ENCODE peak calls at places on chromosomes 1 and 21, in five cellular contexts. One of them, this sample, is unnamed.

GRCh38 chr1:60764489-60764888 is 317.9 kb upstream of the NFIA start:
- DNase-seq in Peyer's patch: no peak
- DNase-seq in K562: no peak
- DNase-seq in uterus: no peak
- DNase-seq in endothelial cell of umbilical vein: peak
- DNase-seq in this sample: no peak

GRCh38 chr1:31761883-31762282 is 2.3 kb downstream of the ADGRB2 start:
- DNase-seq in Peyer's patch: no peak
- DNase-seq in K562: no peak
- DNase-seq in uterus: no peak
- DNase-seq in endothelial cell of umbilical vein: no peak
- DNase-seq in this sample: no peak

GRCh38 chr1:227923353-227924167 is 24.2 kb downstream of the WNT9A start:
- DNase-seq in Peyer's patch: no peak
- DNase-seq in K562: no peak
- DNase-seq in uterus: no peak
- DNase-seq in endothelial cell of umbilical vein: no peak
- DNase-seq in this sample: no peak

GRCh38 chr1:101846820-101847219 is 149.9 kb downstream of the OLFM3 start:
- DNase-seq in Peyer's patch: no peak
- DNase-seq in K562: no peak
- DNase-seq in uterus: no peak
- DNase-seq in endothelial cell of umbilical vein: no peak
- DNase-seq in this sample: peak

GRCh38 chr1:49630156-49630555 is 393.6 kb downstream of the AGBL4 start:
- DNase-seq in Peyer's patch: no peak
- DNase-seq in K562: no peak
- DNase-seq in uterus: no peak
- DNase-seq in endothelial cell of umbilical vein: no peak
- DNase-seq in this sample: no peak

GRCh38 chr1:32339363-32339978 is 3.4 kb upstream of the MARCKSL1 start:
- DNase-seq in Peyer's patch: no peak
- DNase-seq in K562: peak
- DNase-seq in uterus: no peak
- DNase-seq in endothelial cell of umbilical vein: no peak
- DNase-seq in this sample: no peak

GRCh38 chr1:205633421-205633976 is 1.7 kb upstream of the ELK4 start:
- DNase-seq in Peyer's patch: no peak
- DNase-seq in K562: no peak
- DNase-seq in uterus: no peak
- DNase-seq in endothelial cell of umbilical vein: peak
- DNase-seq in this sample: no peak

GRCh38 chr1:29962356-29962755 is 726.0 kb downstream of the PTPRU start:
- DNase-seq in Peyer's patch: no peak
- DNase-seq in K562: no peak
- DNase-seq in uterus: no peak
- DNase-seq in endothelial cell of umbilical vein: no peak
- DNase-seq in this sample: no peak

GRCh38 chr1:44390277-44390676 is 14.8 kb upstream of the RNF220 start:
- DNase-seq in Peyer's patch: no peak
- DNase-seq in K562: no peak
- DNase-seq in uterus: no peak
- DNase-seq in endothelial cell of umbilical vein: no peak
- DNase-seq in this sample: no peak

GRCh38 chr1:16921391-16922185 is at the start of gene CROCC:
- DNase-seq in Peyer's patch: peak
- DNase-seq in K562: peak
- DNase-seq in uterus: no peak
- DNase-seq in endothelial cell of umbilical vein: peak
- DNase-seq in this sample: no peak

GRCh38 chr1:92486251-92487077 is at the start of gene GFI1:
- DNase-seq in Peyer's patch: peak
- DNase-seq in K562: no peak
- DNase-seq in uterus: no peak
- DNase-seq in endothelial cell of umbilical vein: no peak
- DNase-seq in this sample: peak

DNA sequence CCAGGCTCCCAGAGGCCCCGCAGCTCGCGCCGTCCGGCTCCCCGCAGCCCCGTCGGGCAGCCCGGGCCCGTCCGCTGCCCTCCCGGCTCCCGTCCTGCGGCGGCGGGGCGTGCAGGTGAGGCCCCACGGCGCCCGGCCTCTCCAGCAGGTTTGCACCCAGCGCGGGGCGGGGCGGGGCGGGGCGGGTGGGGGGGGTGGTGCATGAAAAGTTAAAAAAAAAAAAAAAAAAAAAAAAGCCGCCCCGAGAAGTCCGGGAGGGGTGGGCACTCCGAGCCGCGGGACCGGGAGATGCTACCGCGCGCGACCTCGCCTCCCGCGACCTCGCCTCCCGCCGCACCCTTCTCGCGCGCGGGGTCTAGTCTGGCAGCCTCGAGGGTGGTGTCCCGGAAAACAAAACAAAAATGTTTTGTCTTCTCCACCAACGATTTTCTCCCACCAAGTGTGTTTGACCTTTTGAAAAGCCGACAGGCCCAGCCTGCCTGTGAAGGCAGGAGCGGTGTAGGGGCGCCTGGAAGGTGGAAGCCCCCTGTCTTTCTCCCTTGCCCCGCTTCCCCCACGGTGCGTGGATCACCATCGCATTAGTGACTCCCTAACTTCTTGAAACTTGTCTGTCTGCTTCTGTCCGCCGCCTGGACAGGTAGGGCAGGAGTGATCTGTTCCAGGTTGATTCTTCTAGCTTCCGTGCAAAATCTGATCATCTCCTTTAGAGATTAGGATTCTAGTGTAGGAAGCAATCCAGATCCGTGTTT is 541 bp downstream of the RCAN3 start:
- DNase-seq in Peyer's patch: peak
- DNase-seq in K562: no peak
- DNase-seq in uterus: no peak
- DNase-seq in endothelial cell of umbilical vein: no peak
- DNase-seq in this sample: no peak
- TF ChIP-seq POLR2A in Peyer's patch: no peak
- TF ChIP-seq POLR2A in K562: no peak
- TF ChIP-seq POLR2A in uterus: no peak
- TF ChIP-seq POLR2A in endothelial cell of umbilical vein: no peak
- TF ChIP-seq POLR2A in this sample: no peak

DNA sequence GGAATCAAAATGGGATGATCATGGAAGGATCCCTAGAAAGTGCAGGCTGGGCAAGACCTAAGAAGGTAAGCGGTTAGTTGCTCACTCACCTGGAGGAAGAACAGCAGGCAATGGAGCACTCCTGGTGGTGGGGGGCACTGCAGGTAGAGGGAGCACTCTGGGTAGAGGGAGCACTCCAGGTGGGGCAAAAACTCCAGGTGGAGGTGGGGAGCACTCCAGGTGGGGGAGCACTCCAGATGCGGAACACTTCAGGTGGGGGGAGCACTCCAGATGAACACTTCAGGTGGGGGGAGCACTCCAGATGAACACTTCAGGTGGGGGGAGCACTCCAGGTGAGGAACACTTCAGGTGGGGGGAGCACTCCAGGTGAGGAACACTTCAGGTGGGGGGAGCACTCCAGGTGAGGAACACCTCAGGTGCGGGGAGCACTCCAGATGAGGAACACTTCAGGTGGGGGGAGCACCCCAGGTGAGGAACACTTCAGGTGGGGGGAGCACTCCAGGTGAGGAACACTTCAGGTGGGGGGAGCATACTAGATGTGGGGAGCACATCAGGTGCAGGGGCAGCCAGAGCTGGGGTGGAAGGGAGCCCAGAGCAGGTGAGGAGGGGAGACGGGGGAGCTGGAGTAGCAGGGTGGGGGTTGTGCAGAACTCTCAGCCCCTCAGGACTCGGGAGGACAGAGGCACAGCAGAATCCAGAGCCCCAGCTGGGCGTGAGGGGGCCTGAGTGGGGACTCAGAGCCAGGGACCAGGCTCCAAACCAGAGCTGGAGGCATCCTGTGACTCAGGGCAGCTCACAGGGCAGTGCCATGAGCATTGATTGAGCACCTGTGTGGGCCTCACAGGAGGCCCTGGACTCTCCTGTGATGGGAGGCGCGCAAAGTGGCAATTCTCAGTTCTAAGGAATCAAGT is 37.7 kb upstream of the COL6A1 start:
- DNase-seq in Peyer's patch: no peak
- DNase-seq in K562: no peak
- DNase-seq in uterus: no peak
- DNase-seq in endothelial cell of umbilical vein: no peak
- DNase-seq in this sample: no peak
- H3K27ac ChIP-seq in Peyer's patch: no peak
- H3K27ac ChIP-seq in K562: no peak
- H3K27ac ChIP-seq in uterus: no peak
- H3K27ac ChIP-seq in endothelial cell of umbilical vein: no peak
- H3K27ac ChIP-seq in this sample: no peak

DNA sequence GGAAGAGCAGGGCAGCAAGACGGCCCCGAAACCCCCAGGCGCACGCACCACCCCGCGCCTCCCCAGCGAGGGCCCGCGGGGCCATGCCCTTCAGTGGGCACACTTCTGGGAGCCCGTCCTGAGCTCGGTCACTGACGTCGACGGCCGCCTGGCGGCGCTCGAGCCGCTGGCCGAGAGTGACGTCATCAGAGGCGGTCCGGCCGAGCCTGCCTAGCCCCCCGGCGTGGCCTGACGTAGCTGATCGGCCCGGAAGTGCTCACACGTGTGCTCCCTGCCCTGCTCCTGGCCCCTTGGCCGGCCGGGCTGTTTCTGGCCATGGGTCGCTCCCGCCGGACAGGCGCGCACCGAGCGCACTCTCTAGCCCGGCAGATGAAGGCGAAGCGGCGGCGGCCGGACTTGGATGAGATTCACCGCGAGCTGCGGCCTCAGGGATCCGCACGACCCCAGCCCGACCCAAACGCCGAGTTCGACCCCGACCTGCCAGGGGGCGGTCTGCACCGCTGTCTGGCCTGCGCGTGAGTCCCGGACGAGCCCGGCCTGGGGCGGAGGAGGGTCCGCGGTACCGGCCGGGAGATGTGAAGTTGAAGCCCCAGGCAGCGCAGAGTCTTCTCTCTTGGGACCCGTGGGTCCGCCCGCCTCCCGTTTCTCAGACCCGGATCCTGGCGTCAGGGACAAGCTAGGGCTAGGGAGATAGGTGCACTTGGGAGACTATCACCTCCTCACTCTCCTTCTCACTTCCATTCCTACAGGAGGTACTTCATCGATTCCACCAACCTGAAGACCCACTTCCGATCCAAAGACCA is at the start of gene ZNF593:
- DNase-seq in Peyer's patch: peak
- DNase-seq in K562: peak
- DNase-seq in uterus: peak
- DNase-seq in endothelial cell of umbilical vein: peak
- DNase-seq in this sample: peak
- TF ChIP-seq POLR2A in Peyer's patch: peak
- TF ChIP-seq POLR2A in K562: peak
- TF ChIP-seq POLR2A in uterus: peak
- TF ChIP-seq POLR2A in endothelial cell of umbilical vein: peak
- TF ChIP-seq POLR2A in this sample: peak

GRCh38 chr1:220759147-220759546 is 11.0 kb downstream of the MTARC2 start:
- DNase-seq in Peyer's patch: no peak
- DNase-seq in K562: no peak
- DNase-seq in uterus: no peak
- DNase-seq in endothelial cell of umbilical vein: no peak
- DNase-seq in this sample: no peak
- H3K27ac ChIP-seq in Peyer's patch: no peak
- H3K27ac ChIP-seq in K562: no peak
- H3K27ac ChIP-seq in uterus: no peak
- H3K27ac ChIP-seq in endothelial cell of umbilical vein: no peak
- H3K27ac ChIP-seq in this sample: no peak

DNA sequence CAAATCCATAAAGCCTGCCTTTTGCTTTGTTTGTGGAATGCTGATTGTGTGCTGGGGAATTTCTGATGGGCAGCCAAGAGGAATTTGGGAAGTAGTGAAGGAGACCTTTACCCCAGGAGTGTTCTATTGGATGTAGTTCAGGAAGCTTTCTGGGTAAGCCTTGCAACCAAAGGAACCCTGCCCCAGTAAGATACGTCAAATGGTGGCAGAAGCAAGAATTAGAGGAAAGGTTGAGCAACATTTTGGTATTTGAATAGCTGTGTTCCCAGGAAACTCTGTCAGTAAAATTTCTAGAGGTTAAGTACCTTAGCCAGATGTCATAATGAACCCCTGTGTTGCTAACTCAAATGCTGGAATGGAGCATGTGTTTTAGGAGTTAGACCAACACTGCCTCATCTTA is 6.4 kb downstream of the MGST3 start:
- DNase-seq in Peyer's patch: no peak
- DNase-seq in K562: no peak
- DNase-seq in uterus: no peak
- DNase-seq in endothelial cell of umbilical vein: peak
- DNase-seq in this sample: no peak
- TF ChIP-seq POLR2A in Peyer's patch: no peak
- TF ChIP-seq POLR2A in K562: no peak
- TF ChIP-seq POLR2A in uterus: no peak
- TF ChIP-seq POLR2A in endothelial cell of umbilical vein: no peak
- TF ChIP-seq POLR2A in this sample: no peak

GRCh38 chr1:25468037-25468436 is 37.3 kb downstream of the MACO1 start:
- DNase-seq in Peyer's patch: no peak
- DNase-seq in K562: peak
- DNase-seq in uterus: no peak
- DNase-seq in endothelial cell of umbilical vein: peak
- DNase-seq in this sample: no peak

GRCh38 chr1:25467616-25468015 is 36.9 kb downstream of the MACO1 start:
- DNase-seq in Peyer's patch: no peak
- DNase-seq in K562: no peak
- DNase-seq in uterus: no peak
- DNase-seq in endothelial cell of umbilical vein: no peak
- DNase-seq in this sample: no peak

GRCh38 chr1:25467193-25467592 is 36.5 kb downstream of the MACO1 start:
- DNase-seq in Peyer's patch: no peak
- DNase-seq in K562: no peak
- DNase-seq in uterus: no peak
- DNase-seq in endothelial cell of umbilical vein: no peak
- DNase-seq in this sample: no peak

GRCh38 chr1:25472494-25472893 is 41.8 kb downstream of the MACO1 start:
- DNase-seq in Peyer's patch: no peak
- DNase-seq in K562: no peak
- DNase-seq in uterus: no peak
- DNase-seq in endothelial cell of umbilical vein: no peak
- DNase-seq in this sample: no peak

DNA sequence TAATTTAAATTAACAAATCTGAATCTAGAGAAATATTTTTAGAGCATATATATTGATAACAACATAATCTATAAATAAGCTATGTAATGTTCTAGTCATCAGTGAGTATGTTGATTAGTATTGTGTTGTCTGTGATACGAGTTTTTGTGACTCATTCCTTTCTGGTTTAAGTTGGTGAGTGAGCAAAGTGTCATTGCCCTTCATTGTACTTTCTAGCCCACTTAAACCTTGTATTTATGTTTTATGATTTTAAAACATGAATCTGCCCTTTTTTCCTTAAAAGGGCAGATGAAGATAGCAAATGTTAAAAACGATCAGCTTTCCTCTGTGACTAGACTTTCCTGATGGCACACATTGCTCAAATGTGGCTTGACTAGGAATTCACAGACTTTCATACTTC is 38.5 kb downstream of the MACO1 start:
- DNase-seq in Peyer's patch: no peak
- DNase-seq in K562: no peak
- DNase-seq in uterus: no peak
- DNase-seq in endothelial cell of umbilical vein: peak
- DNase-seq in this sample: no peak
- H3K27ac ChIP-seq in Peyer's patch: no peak
- H3K27ac ChIP-seq in K562: no peak
- H3K27ac ChIP-seq in uterus: no peak
- H3K27ac ChIP-seq in endothelial cell of umbilical vein: peak
- H3K27ac ChIP-seq in this sample: no peak

This sample was measured in stomach.